ENCODE peak calls at places on chromosomes 4 and X, in ten cellular contexts. Y is AG09319, O is progenitor cell of endocrine pancreas, R is dorsolateral prefrontal cortex, P is cardiac fibroblast, Z is psoas muscle, B is foreskin fibroblast, F is adrenal gland, S is epithelial cell of esophagus, G is kidney. Q is an unnamed sample.
A peak's percentile ranks its signal among the peaks of the same experiment; 100 is the strongest.

GRCh38 chr4:17218801-17219200 is 293.1 kb downstream of the QDPR start:
- DNase-seq in P (no peak), R (no peak), F (no peak), Z (no peak), O (no peak), S (no peak), G (no peak), B (peak; percentile 9), Y (no peak), Q (no peak)

GRCh38 chrX:8455600-8455999 is 9.0 kb upstream of the VCX3B start:
- DNase-seq in R (no peak), B (no peak), P (no peak), G (no peak), O (no peak), Y (no peak), Z (no peak), F (no peak), S (peak; percentile 6), Q (no peak)

GRCh38 chr4:78774395-78774794 is 1.8 kb upstream of the BMP2K start:
- DNase-seq in Y (no peak), B (no peak), P (no peak), Z (no peak), R (no peak), F (no peak), G (no peak), O (no peak), S (no peak), Q (no peak)

GRCh38 chrX:11533211-11533651 is 132.5 kb downstream of the ARHGAP6 start:
- DNase-seq in Z (no peak), Y (peak; percentile 60), R (no peak), B (peak; percentile 67), F (no peak), P (peak; percentile 85), O (no peak), S (peak; percentile 66), G (no peak), Q (no peak)

GRCh38 chr4:70863099-70863790 is 23.6 kb upstream of the GRSF1 start:
- DNase-seq in S (peak; percentile 58), Z (no peak), P (no peak), G (no peak), B (no peak), O (no peak), Y (no peak), F (no peak), R (no peak), Q (no peak)

GRCh38 chr4:3304831-3305609 is 12.2 kb downstream of the RGS12 start:
- DNase-seq in S (no peak), P (peak; percentile 20), O (no peak), R (peak; percentile 57), Y (no peak), F (peak; percentile 70), B (peak; percentile 63), Z (peak; percentile 47), G (peak; percentile 77), Q (no peak)

GRCh38 chrX:28549839-28550238 is 37.4 kb upstream of the IL1RAPL1 start:
- DNase-seq in G (no peak), S (peak; percentile 2), F (no peak), Z (no peak), P (no peak), O (no peak), R (no peak), Y (no peak), B (no peak), Q (no peak)

GRCh38 chr4:88791274-88791673 is 93.6 kb upstream of the NAP1L5 start:
- DNase-seq in P (peak; percentile 47), Z (no peak), O (no peak), B (no peak), F (no peak), G (no peak), S (peak; percentile 56), Y (no peak), R (no peak), Q (no peak)

GRCh38 chrX:9204560-9204959 is 170.6 kb upstream of the FAM9B start:
- DNase-seq in O (no peak), G (no peak), Z (no peak), S (peak; percentile 9), Y (no peak), P (peak; percentile 13), F (no peak), B (peak; percentile 52), R (no peak), Q (no peak)

GRCh38 chrX:150899191-150899757 is 806 bp upstream of the CD99L2 start:
- DNase-seq in Z (peak; percentile 35), P (peak; percentile 15), B (peak; percentile 53), F (peak; percentile 48), G (peak; percentile 79), O (no peak), S (peak; percentile 18), R (peak; percentile 56), Y (no peak), Q (no peak)

GRCh38 chr4:94357624-94358023 is 15.0 kb upstream of the HPGDS start:
- DNase-seq in G (no peak), P (peak; percentile 52), Z (no peak), F (no peak), Y (no peak), O (no peak), S (peak; percentile 44), R (no peak), B (peak; percentile 8), Q (no peak)

GRCh38 chr4:89007338-89007737 is 49.6 kb downstream of the FAM13A start:
- DNase-seq in B (no peak), S (no peak), Y (no peak), P (no peak), G (no peak), R (no peak), F (no peak), Z (no peak), O (no peak), Q (no peak)

GRCh38 chr4:13599159-13599558 is 28.4 kb downstream of the BOD1L1 start:
- DNase-seq in F (no peak), G (no peak), P (no peak), S (no peak), B (no peak), Z (no peak), R (no peak), Y (no peak), O (no peak), Q (no peak)

GRCh38 chrX:54157561-54157960 is 25.5 kb downstream of the FAM120C start:
- DNase-seq in R (no peak), Z (no peak), G (no peak), O (no peak), S (no peak), Y (no peak), P (peak; percentile 2), F (no peak), B (no peak), Q (no peak)

GRCh38 chr4:128220286-128221235 is 67.1 kb downstream of the PGRMC2 start:
- DNase-seq in Y (no peak), Z (no peak), F (no peak), R (no peak), O (no peak), S (peak; percentile 66), G (no peak), P (peak; percentile 82), B (peak; percentile 66), Q (peak; percentile 19)
- TF ChIP-seq CTCF in Y (peak; percentile 15), Z (peak; percentile 26), F (peak; percentile 47), R (peak; percentile 58), O (peak; percentile 18), S (peak; percentile 22), G (no peak), P (peak; percentile 26), B (no peak), Q (peak; percentile 40)

DNA sequence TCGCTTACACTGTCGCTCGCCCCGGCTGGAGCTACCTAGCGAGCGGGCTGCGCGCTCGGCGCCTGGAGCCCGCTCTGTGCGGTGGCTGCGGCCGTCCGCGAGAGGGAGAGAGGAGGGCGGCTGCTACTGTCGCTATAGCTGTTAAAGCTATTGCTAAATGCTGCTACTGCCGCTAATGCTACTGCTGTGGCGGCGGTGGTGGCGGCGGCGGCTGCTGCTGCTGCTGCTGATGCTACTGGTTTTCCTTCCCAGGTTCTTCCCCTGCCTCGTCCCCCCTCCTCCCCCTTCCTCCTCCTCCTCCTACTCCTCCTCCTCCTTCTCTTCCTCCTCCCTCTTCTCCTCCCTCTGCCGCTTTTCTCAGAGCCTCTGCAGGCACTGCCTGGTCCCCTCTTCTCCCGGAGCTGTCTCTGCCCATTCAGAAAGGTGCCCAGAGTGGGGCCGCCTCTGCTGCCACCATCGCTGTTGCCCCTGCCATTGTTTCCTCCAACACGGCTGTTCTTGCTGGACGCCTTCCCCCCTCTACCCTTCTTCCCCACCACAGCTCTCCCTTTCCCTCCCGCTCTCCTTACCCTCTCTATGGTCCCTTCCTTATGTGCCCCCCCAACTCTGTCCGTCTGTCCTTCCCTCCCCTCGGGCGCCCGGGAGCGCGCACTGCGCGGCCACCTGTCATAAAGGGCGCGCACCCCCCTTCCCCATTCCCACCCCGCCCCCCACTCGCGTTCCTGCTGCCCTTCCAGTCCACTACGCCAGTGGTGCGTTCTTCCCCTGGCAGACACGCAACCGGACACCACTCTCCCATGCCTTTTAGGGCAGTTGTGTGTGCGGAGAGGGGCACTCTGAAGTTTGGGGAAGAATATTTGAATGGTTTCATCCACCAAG is at the start of gene NEXMIF:
- DNase-seq in S (peak; percentile 30), Z (no peak), Y (no peak), R (peak; percentile 45), P (peak; percentile 13), O (peak; percentile 49), B (peak; percentile 35), F (peak; percentile 30), G (peak; percentile 71), Q (peak; percentile 22)
- TF ChIP-seq CTCF in S (peak; percentile 19), Z (no peak), Y (no peak), R (no peak), P (peak; percentile 14), O (peak; percentile 47), B (peak; percentile 3), F (no peak), G (no peak), Q (peak; percentile 5)

DNA sequence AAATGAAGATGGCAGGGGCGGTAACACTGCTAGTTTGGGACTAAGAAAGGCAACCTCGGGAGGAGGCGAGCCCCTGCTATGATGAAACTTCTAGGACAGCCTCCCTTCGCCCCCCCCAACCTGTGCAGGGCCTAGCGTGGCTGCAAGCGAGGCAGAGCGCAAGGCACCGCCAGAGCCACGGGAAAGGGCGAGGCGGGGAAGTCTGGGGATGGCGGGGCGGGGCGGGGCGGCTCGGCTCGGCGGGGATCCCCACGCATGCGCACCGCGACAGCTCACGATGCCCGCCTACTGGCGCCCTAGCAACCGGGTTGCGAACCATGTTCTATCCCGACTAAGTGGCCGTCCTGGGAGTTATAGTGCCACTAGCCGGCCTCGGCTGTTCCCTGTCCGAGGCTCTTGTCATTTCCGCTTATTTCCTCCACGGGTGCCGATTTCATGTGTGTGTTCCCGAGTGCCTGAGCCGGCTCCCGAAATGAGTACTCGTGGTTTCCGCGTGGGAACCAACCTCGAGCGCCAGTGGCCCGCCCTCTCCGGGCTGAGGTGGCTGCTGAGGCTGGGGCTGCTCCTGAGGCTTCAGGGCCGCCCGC is 28.7 kb upstream of the RBMX start:
- DNase-seq in G (peak; percentile 93), P (peak; percentile 78), Z (peak; percentile 81), R (peak; percentile 78), F (peak; percentile 74), O (peak; percentile 39), B (peak; percentile 86), Y (peak; percentile 65), S (peak; percentile 73), Q (peak; percentile 49)
- TF ChIP-seq CTCF in G (no peak), P (no peak), Z (no peak), R (no peak), F (no peak), O (no peak), B (no peak), Y (no peak), S (no peak), Q (no peak)

DNA sequence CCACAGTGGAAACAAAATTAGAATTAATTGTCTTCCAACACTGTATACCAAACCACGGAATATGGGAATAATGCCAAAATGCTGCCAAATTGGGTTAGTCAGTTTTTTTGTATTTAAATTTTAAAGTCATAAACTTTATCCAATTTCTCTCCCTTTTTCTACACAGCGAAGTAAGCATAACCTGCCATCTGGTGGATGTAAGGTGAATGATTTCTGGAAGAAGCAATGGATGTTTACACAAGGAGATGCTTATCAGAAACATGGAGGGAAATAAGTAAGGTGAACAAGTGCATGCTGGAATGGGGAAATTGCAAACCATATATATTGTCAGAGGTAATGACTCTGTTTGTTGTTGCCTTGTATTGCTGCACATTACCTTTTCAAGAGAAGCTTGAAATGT is 691.9 kb downstream of the TECRL start:
- DNase-seq in F (no peak), Y (no peak), O (no peak), S (peak; percentile 32), Z (no peak), P (peak; percentile 15), R (no peak), B (no peak), G (no peak), Q (no peak)
- TF ChIP-seq CTCF in F (no peak), Y (no peak), O (peak; percentile 42), S (peak; percentile 51), Z (no peak), P (no peak), R (peak; percentile 23), B (no peak), G (peak; percentile 8), Q (peak; percentile 48)

Q was measured in D721Med.